ENCODE peak calls at places on chromosomes 11 and 22, in eight cellular contexts. Q is brain microvascular endothelial cell, P is fibroblast of pulmonary artery, D is GM12865, Z is ovary, G is fibroblast of villous mesenchyme, X is progenitor cell of endocrine pancreas, O is tibial nerve. B is an unnamed sample.

GRCh38 chr11:37942081-37942480 is 1344.0 kb upstream of the RAG2 start:
- DNase-seq in Q (no peak), P (no peak), D (no peak), Z (no peak), G (no peak), X (no peak), O (no peak), B (no peak)

GRCh38 chr22:46577361-46578249 is 40.2 kb upstream of the CELSR1 start:
- DNase-seq in Q (no peak), P (no peak), D (no peak), Z (peak), G (no peak), X (no peak), O (no peak), B (no peak)

GRCh38 chr11:88521354-88522310 is 184.1 kb upstream of the CTSC start:
- DNase-seq in Q (peak), P (no peak), D (no peak), Z (no peak), G (peak), X (no peak), O (no peak), B (no peak)

GRCh38 chr11:34204396-34205279 is 99.2 kb downstream of the NAT10 start:
- DNase-seq in Q (no peak), P (no peak), D (no peak), Z (no peak), G (no peak), X (no peak), O (no peak), B (no peak)

GRCh38 chr11:134625151-134625550 is 213.1 kb upstream of the B3GAT1 start:
- DNase-seq in Q (no peak), P (no peak), D (no peak), Z (no peak), G (no peak), X (no peak), O (no peak), B (no peak)

GRCh38 chr22:22720201-22720723 is 75.8 kb downstream of the GGTLC2 start:
- DNase-seq in Q (peak), P (peak), D (peak), Z (no peak), G (peak), X (peak), O (no peak), B (no peak)

GRCh38 chr11:132943737-132944556 is 588.4 kb downstream of the OPCML start:
- DNase-seq in Q (no peak), P (no peak), D (no peak), Z (no peak), G (no peak), X (no peak), O (no peak), B (no peak)

GRCh38 chr11:126680109-126680508 is 320.5 kb downstream of the KIRREL3 start:
- DNase-seq in Q (no peak), P (no peak), D (no peak), Z (no peak), G (no peak), X (no peak), O (no peak), B (no peak)

GRCh38 chr11:10674991-10675440 is 18.5 kb downstream of the IRAG1 start:
- DNase-seq in Q (no peak), P (no peak), D (no peak), Z (no peak), G (no peak), X (no peak), O (peak), B (no peak)

GRCh38 chr11:19076744-19077589 is 16.4 kb upstream of the MRGPRX2 start:
- DNase-seq in Q (peak), P (peak), D (peak), Z (peak), G (peak), X (peak), O (no peak), B (no peak)

GRCh38 chr11:96105197-96105895 is 181.4 kb upstream of the MTMR2 start:
- DNase-seq in Q (no peak), P (peak), D (no peak), Z (no peak), G (no peak), X (no peak), O (no peak), B (no peak)

GRCh38 chr22:22745225-22746060 is 101.0 kb downstream of the GGTLC2 start:
- DNase-seq in Q (peak), P (peak), D (peak), Z (no peak), G (peak), X (peak), O (no peak), B (no peak)

GRCh38 chr11:90148900-90149299 is 14.4 kb downstream of the NAALAD2 start:
- DNase-seq in Q (no peak), P (peak), D (no peak), Z (no peak), G (no peak), X (no peak), O (no peak), B (no peak)

GRCh38 chr11:77411717-77412441 is 62.0 kb downstream of the PAK1 start:
- DNase-seq in Q (peak), P (peak), D (peak), Z (peak), G (peak), X (peak), O (peak), B (peak)

DNA sequence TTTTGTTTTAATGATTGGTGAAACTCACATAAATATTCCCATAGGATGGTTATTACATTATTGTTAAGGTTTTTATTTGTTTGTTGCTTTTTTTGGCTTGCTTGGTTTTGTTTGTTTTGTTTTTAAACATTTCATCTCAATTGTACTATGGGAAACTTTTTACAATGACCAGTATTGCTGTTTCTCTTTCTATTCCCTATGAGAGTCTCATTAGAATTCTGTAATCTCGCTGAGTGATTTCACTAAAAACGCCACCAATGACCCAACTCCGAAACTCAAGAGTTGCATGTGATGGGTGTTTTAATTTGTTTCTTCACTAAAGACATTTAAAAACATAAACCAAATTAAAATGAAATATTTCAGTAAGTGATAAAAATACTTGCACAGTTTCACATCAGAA is 53.9 kb upstream of the HTATIP2 start:
- DNase-seq in Q (no peak), P (no peak), D (peak), Z (no peak), G (no peak), X (no peak), O (no peak), B (no peak)
- TF ChIP-seq CTCF in Q (no peak), P (no peak), D (no peak), Z (no peak), G (no peak), X (no peak), O (no peak), B (no peak)

GRCh38 chr22:38944653-38945052 is 12.8 kb upstream of the APOBEC3A start:
- DNase-seq in Q (no peak), P (no peak), D (no peak), Z (peak), G (no peak), X (no peak), O (no peak), B (no peak)

GRCh38 chr22:38942702-38943101 is 14.7 kb upstream of the APOBEC3A start:
- DNase-seq in Q (no peak), P (no peak), D (no peak), Z (peak), G (no peak), X (no peak), O (no peak), B (no peak)

GRCh38 chr22:38943882-38944281 is 13.5 kb upstream of the APOBEC3A start:
- DNase-seq in Q (no peak), P (no peak), D (no peak), Z (no peak), G (no peak), X (no peak), O (no peak), B (no peak)

GRCh38 chr22:38941488-38941987 is 15.9 kb upstream of the APOBEC3A start:
- DNase-seq in Q (no peak), P (no peak), D (peak), Z (peak), G (peak), X (no peak), O (no peak), B (no peak)

DNA sequence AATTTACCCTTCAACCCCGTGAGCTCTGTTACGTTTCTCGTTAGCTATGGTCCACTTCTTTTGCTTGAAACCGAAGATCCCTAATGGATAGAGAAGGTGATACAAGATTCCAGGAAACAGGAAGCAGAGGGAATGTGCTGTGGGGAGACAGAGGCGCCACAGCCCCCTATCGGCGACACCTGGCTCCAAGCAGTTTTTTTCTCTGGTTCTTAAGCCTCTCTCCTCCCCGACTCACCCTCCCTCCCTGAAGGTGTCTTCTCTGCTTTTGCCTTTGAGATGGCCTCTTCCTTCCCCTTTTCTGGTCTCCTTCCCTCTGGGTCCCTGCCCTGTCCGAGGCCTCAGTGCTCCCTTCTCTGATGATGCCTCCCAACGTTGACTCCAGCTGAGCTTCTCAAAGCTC is 14.2 kb upstream of the APOBEC3A start:
- DNase-seq in Q (no peak), P (no peak), D (no peak), Z (no peak), G (no peak), X (no peak), O (no peak), B (no peak)
- TF ChIP-seq CTCF in Q (peak), P (peak), D (peak), Z (no peak), G (peak), X (no peak), O (no peak), B (no peak)

DNA sequence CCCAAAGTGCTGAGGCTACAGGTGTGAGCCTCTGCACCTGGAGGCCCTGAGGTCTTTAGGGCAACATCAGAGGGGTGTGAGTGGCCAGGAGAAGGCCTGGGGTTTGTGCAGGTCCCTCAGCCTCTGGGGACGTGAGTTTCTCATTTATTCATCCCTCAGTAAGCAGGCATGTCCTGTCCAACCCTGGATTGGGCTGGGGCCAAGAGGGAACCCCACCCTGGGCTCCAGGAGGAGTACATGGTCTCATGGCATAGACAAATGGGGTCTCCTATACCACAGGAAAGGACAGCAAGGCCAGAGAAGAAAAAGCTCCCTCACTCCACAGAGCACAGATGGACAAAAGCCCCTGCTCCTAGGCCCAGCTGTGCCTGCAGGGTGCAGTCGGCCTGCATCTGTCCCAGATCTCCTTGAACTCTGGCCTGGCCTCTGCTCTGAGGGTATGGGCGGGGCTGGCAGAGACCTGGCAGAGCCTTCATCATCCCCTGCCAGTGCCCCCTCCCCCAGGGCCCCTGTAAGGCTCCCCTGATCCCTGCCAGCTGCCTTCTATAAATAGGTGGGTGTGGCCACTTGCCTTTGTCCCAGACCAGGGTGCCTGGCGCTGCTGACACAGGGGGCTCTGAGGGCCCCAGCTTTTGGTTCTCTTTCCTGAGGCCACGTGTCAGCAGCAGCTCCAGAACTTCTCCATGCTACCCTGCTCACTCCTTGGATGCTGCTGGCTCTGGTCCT is 34.6 kb downstream of the A4GALT start:
- DNase-seq in Q (no peak), P (no peak), D (no peak), Z (peak), G (peak), X (no peak), O (no peak), B (no peak)
- TF ChIP-seq CTCF in Q (no peak), P (no peak), D (no peak), Z (no peak), G (peak), X (no peak), O (no peak), B (no peak)

GRCh38 chr11:67468509-67468834 is 579 bp downstream of the TMEM134 start:
- DNase-seq in Q (no peak), P (no peak), D (no peak), Z (no peak), G (no peak), X (no peak), O (no peak), B (no peak)

GRCh38 chr11:67466962-67467771 is 1.9 kb downstream of the TMEM134 start:
- DNase-seq in Q (no peak), P (no peak), D (no peak), Z (no peak), G (no peak), X (no peak), O (no peak), B (no peak)

GRCh38 chr11:67470337-67471002 is 1.4 kb upstream of the TMEM134 start:
- DNase-seq in Q (no peak), P (no peak), D (peak), Z (no peak), G (no peak), X (no peak), O (no peak), B (no peak)

GRCh38 chr11:67468056-67468455 is 995 bp downstream of the TMEM134 start:
- DNase-seq in Q (no peak), P (no peak), D (no peak), Z (peak), G (no peak), X (no peak), O (no peak), B (no peak)

DNA sequence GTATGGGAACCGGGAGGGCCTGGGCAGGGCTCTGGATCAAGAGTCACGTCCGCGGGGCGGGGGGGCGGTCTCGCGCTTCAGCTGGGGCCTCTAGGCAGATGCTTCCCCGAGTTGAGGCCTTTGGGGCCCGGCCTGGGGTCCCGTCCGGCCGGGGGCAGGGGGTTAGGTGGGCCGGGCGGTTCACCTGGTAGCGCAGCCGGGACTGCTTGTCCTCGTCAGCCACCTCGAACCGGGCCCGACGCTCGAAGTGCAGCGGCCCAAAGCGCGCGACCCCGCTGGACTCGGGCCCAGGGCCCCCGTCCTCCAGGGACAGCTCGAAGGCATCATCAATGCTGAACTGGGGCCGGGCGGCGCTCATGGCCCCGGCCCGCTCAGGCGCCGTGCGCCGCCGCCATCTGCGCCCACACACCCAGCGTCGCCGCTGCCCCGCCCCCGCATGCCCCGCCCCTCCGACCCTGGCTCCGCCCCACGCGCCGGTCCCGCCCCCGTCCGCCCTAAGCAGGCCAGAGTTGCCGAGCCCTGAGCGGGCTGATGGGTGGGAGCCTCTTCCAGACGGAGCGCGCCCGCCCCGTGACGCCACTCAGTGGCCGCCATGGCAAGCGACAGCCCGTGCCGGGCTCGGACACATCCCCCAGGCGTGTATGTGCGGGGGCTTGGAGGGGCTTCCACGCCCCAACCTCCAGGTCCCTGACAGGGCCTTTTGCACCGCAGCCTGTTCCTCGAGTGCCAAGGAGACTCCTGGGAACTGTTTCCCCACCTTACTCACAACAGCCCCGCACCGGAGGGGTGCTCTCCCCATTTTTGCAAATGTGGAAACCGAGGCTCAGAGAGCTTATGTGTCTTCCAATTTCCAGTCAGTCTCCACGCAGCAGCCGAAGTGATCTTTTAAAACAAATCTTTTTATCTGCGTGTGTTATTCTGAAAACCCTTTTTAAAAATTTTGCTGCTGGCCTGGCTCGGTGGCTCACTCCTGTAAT is at the start of gene TMEM134:
- DNase-seq in Q (peak), P (peak), D (peak), Z (peak), G (peak), X (peak), O (peak), B (peak)
- TF ChIP-seq CTCF in Q (peak), P (peak), D (peak), Z (no peak), G (peak), X (peak), O (peak), B (peak)

DNA sequence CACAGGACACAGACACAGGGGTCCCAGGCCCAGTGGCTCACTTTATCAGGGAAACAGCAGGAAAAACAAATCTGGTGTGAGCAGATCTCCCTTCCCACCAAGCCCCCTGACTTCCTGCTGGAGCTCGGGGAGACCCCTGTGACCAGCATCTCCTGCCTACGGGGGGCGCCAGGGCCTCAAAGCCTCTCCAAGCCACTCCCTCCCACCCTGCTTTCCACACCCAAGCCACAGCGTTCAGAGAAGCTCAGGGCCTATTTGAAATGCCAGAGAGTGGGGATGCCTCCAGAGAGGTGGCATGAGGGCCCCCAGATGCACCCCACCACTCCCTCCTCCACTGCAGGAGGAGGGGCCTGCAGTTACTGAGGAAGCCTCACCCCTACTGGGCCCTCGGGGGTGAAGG is 5.7 kb upstream of the CDKN1C start:
- DNase-seq in Q (no peak), P (no peak), D (no peak), Z (peak), G (no peak), X (no peak), O (no peak), B (no peak)
- TF ChIP-seq CTCF in Q (no peak), P (peak), D (no peak), Z (no peak), G (no peak), X (no peak), O (no peak), B (no peak)

DNA sequence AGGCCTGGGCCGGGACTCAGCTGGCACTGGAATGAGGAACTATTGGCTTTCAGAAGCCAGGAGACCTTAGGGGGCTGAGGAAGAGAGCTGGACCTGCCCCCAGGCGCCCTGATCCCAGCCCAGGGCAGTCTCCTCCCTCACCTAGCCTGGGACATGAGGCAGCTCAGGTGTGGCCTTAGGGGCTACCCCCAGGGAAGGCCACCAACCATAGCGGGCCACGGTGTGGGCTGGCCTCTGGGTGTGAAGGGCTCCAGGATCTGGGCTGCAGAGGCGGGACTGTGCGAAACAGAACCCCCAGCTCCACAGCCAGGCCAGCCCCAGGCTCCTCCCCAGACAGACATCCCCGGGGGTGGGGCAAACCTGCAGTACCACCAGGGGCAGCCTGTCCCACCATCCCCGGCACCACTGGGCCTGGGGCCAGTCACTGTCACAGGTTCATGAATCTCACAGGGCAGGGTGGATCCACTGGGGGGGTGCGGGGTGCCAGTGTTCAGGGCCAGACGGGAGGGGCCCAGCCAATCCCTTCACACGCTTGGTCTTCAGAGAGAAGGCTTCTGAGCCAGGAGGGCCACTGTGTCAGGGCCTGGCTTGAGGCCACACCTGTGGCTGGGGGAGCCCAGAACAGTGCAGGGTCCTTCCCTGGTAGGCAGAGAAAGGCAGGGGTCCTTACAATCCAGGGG is 3.5 kb downstream of the PLXNB2 start:
- DNase-seq in Q (no peak), P (no peak), D (no peak), Z (peak), G (no peak), X (no peak), O (no peak), B (no peak)
- TF ChIP-seq CTCF in Q (peak), P (no peak), D (no peak), Z (no peak), G (peak), X (no peak), O (no peak), B (no peak)

DNA sequence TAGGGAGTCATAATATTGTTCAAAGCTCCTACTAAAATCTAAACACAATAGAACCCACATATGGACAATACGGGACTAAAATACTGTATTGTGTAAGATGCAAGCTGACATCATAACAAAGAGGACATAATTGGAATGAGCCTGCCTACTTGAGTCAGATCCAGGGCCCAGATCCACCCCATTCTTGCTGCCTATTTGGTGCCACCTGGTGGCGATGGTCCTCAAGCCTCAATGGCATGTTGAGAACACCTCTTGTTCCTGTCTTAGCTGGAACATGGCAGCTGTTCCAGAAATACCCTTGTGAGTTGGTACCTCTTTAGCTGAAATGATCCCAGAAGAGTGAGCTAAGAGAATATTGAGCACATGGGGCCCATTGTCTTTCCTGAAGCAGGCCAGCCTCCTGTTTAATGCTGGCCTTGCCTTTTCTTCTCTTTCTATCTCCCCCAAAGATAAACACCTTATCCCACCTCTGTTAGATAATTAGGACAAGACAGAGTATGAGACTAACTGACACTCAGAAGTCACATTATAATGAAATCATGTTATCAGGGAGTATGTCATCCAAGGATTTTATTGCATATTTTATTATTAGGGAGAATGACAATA is 680.9 kb upstream of the ANO5 start:
- DNase-seq in Q (peak), P (peak), D (peak), Z (no peak), G (peak), X (peak), O (no peak), B (no peak)
- TF ChIP-seq CTCF in Q (peak), P (peak), D (peak), Z (no peak), G (no peak), X (peak), O (peak), B (no peak)

GRCh38 chr22:20571531-20572007 is 64.2 kb downstream of the MED15 start:
- DNase-seq in Q (no peak), P (peak), D (peak), Z (no peak), G (peak), X (no peak), O (no peak), B (no peak)
- TF ChIP-seq CTCF in Q (peak), P (peak), D (peak), Z (peak), G (peak), X (peak), O (peak), B (peak)

B was measured in AG09309.